ENCODE peak calls at places on chromosomes 4 and X, in nine cellular contexts. One of them, this sample, is unnamed.

GRCh38 chrX:118528089-118528753 is 32.6 kb downstream of the DOCK11 start:
- DNase-seq in posterior cingulate gyrus: no peak
- DNase-seq in T-cell: peak
- DNase-seq in caudate nucleus: no peak
- DNase-seq in NCI-H774: no peak
- DNase-seq in mucosa of descending colon: peak
- DNase-seq in aorta: no peak
- DNase-seq in HT-29: no peak
- DNase-seq in occipital lobe: no peak
- DNase-seq in this sample: no peak

GRCh38 chrX:42119076-42119475 is 195.7 kb upstream of the CASK start:
- DNase-seq in posterior cingulate gyrus: no peak
- DNase-seq in T-cell: no peak
- DNase-seq in caudate nucleus: no peak
- DNase-seq in NCI-H774: no peak
- DNase-seq in mucosa of descending colon: no peak
- DNase-seq in aorta: no peak
- DNase-seq in HT-29: no peak
- DNase-seq in occipital lobe: no peak
- DNase-seq in this sample: peak

GRCh38 chr4:13938299-13938698 is 310.8 kb upstream of the BOD1L1 start:
- DNase-seq in posterior cingulate gyrus: no peak
- DNase-seq in T-cell: no peak
- DNase-seq in caudate nucleus: no peak
- DNase-seq in NCI-H774: no peak
- DNase-seq in mucosa of descending colon: no peak
- DNase-seq in aorta: no peak
- DNase-seq in HT-29: no peak
- DNase-seq in occipital lobe: no peak
- DNase-seq in this sample: peak

GRCh38 chrX:131778269-131779218 is 234.7 kb downstream of the OR13H1 start:
- DNase-seq in posterior cingulate gyrus: peak
- DNase-seq in T-cell: peak
- DNase-seq in caudate nucleus: peak
- DNase-seq in NCI-H774: peak
- DNase-seq in mucosa of descending colon: no peak
- DNase-seq in aorta: peak
- DNase-seq in HT-29: peak
- DNase-seq in occipital lobe: no peak
- DNase-seq in this sample: peak

GRCh38 chr4:153535735-153536494 is 69.8 kb downstream of the TMEM131L start:
- DNase-seq in posterior cingulate gyrus: no peak
- DNase-seq in T-cell: no peak
- DNase-seq in caudate nucleus: peak
- DNase-seq in NCI-H774: no peak
- DNase-seq in mucosa of descending colon: no peak
- DNase-seq in aorta: no peak
- DNase-seq in HT-29: peak
- DNase-seq in occipital lobe: no peak
- DNase-seq in this sample: no peak

GRCh38 chr4:1049591-1049905 is 38.1 kb downstream of the FGFRL1 start:
- DNase-seq in posterior cingulate gyrus: no peak
- DNase-seq in T-cell: no peak
- DNase-seq in caudate nucleus: no peak
- DNase-seq in NCI-H774: no peak
- DNase-seq in mucosa of descending colon: peak
- DNase-seq in aorta: peak
- DNase-seq in HT-29: no peak
- DNase-seq in occipital lobe: no peak
- DNase-seq in this sample: no peak

GRCh38 chr4:73606465-73606974 is 13.7 kb downstream of the RASSF6 start:
- DNase-seq in posterior cingulate gyrus: no peak
- DNase-seq in T-cell: no peak
- DNase-seq in caudate nucleus: no peak
- DNase-seq in NCI-H774: peak
- DNase-seq in mucosa of descending colon: peak
- DNase-seq in aorta: no peak
- DNase-seq in HT-29: peak
- DNase-seq in occipital lobe: no peak
- DNase-seq in this sample: no peak

GRCh38 chr4:169272265-169272886 is 1.6 kb upstream of the SH3RF1 start:
- DNase-seq in posterior cingulate gyrus: no peak
- DNase-seq in T-cell: no peak
- DNase-seq in caudate nucleus: no peak
- DNase-seq in NCI-H774: no peak
- DNase-seq in mucosa of descending colon: no peak
- DNase-seq in aorta: no peak
- DNase-seq in HT-29: no peak
- DNase-seq in occipital lobe: no peak
- DNase-seq in this sample: no peak

GRCh38 chr4:22093126-22093525 is 144.6 kb upstream of the KCNIP4 start:
- DNase-seq in posterior cingulate gyrus: no peak
- DNase-seq in T-cell: no peak
- DNase-seq in caudate nucleus: no peak
- DNase-seq in NCI-H774: no peak
- DNase-seq in mucosa of descending colon: no peak
- DNase-seq in aorta: no peak
- DNase-seq in HT-29: no peak
- DNase-seq in occipital lobe: no peak
- DNase-seq in this sample: no peak

GRCh38 chr4:43325220-43325967 is 432.9 kb downstream of the GRXCR1 start:
- DNase-seq in posterior cingulate gyrus: no peak
- DNase-seq in T-cell: no peak
- DNase-seq in caudate nucleus: no peak
- DNase-seq in NCI-H774: no peak
- DNase-seq in mucosa of descending colon: no peak
- DNase-seq in aorta: no peak
- DNase-seq in HT-29: no peak
- DNase-seq in occipital lobe: no peak
- DNase-seq in this sample: no peak

GRCh38 chrX:97806238-97806637 is 922.5 kb downstream of the RPA4 start:
- DNase-seq in posterior cingulate gyrus: no peak
- DNase-seq in T-cell: no peak
- DNase-seq in caudate nucleus: no peak
- DNase-seq in NCI-H774: no peak
- DNase-seq in mucosa of descending colon: no peak
- DNase-seq in aorta: no peak
- DNase-seq in HT-29: no peak
- DNase-seq in occipital lobe: no peak
- DNase-seq in this sample: no peak

GRCh38 chr4:125168531-125168930 is 146.2 kb upstream of the FAT4 start:
- DNase-seq in posterior cingulate gyrus: no peak
- DNase-seq in T-cell: no peak
- DNase-seq in caudate nucleus: no peak
- DNase-seq in NCI-H774: no peak
- DNase-seq in mucosa of descending colon: no peak
- DNase-seq in aorta: no peak
- DNase-seq in HT-29: no peak
- DNase-seq in occipital lobe: no peak
- DNase-seq in this sample: no peak

GRCh38 chrX:8724176-8724757 is 7.7 kb downstream of the ANOS1 start:
- DNase-seq in posterior cingulate gyrus: no peak
- DNase-seq in T-cell: no peak
- DNase-seq in caudate nucleus: no peak
- DNase-seq in NCI-H774: no peak
- DNase-seq in mucosa of descending colon: no peak
- DNase-seq in aorta: no peak
- DNase-seq in HT-29: no peak
- DNase-seq in occipital lobe: no peak
- DNase-seq in this sample: peak

GRCh38 chr4:149409186-149410056 is 406.2 kb downstream of the IQCM start:
- DNase-seq in posterior cingulate gyrus: peak
- DNase-seq in T-cell: no peak
- DNase-seq in caudate nucleus: no peak
- DNase-seq in NCI-H774: no peak
- DNase-seq in mucosa of descending colon: no peak
- DNase-seq in aorta: peak
- DNase-seq in HT-29: no peak
- DNase-seq in occipital lobe: peak
- DNase-seq in this sample: peak

GRCh38 chr4:8655411-8656184 is 63.0 kb downstream of the CPZ start:
- DNase-seq in posterior cingulate gyrus: no peak
- DNase-seq in T-cell: no peak
- DNase-seq in caudate nucleus: no peak
- DNase-seq in NCI-H774: no peak
- DNase-seq in mucosa of descending colon: no peak
- DNase-seq in aorta: no peak
- DNase-seq in HT-29: no peak
- DNase-seq in occipital lobe: no peak
- DNase-seq in this sample: no peak

GRCh38 chrX:18973527-18974192 is 10.3 kb downstream of the PHKA2 start:
- DNase-seq in posterior cingulate gyrus: peak
- DNase-seq in T-cell: no peak
- DNase-seq in caudate nucleus: no peak
- DNase-seq in NCI-H774: no peak
- DNase-seq in mucosa of descending colon: peak
- DNase-seq in aorta: no peak
- DNase-seq in HT-29: peak
- DNase-seq in occipital lobe: no peak
- DNase-seq in this sample: peak

GRCh38 chr4:57103051-57103450 is 7.1 kb downstream of the IGFBP7 start:
- DNase-seq in posterior cingulate gyrus: no peak
- DNase-seq in T-cell: no peak
- DNase-seq in caudate nucleus: no peak
- DNase-seq in NCI-H774: no peak
- DNase-seq in mucosa of descending colon: no peak
- DNase-seq in aorta: no peak
- DNase-seq in HT-29: no peak
- DNase-seq in occipital lobe: no peak
- DNase-seq in this sample: no peak

GRCh38 chr4:54277691-54278090 is 48.6 kb downstream of the PDGFRA start:
- DNase-seq in posterior cingulate gyrus: no peak
- DNase-seq in T-cell: no peak
- DNase-seq in caudate nucleus: no peak
- DNase-seq in NCI-H774: no peak
- DNase-seq in mucosa of descending colon: no peak
- DNase-seq in aorta: no peak
- DNase-seq in HT-29: no peak
- DNase-seq in occipital lobe: no peak
- DNase-seq in this sample: no peak

GRCh38 chr4:159608434-159608833 is 505.6 kb downstream of the RAPGEF2 start:
- DNase-seq in posterior cingulate gyrus: no peak
- DNase-seq in T-cell: no peak
- DNase-seq in caudate nucleus: no peak
- DNase-seq in NCI-H774: no peak
- DNase-seq in mucosa of descending colon: no peak
- DNase-seq in aorta: no peak
- DNase-seq in HT-29: peak
- DNase-seq in occipital lobe: no peak
- DNase-seq in this sample: no peak

GRCh38 chrX:1386338-1387127 is 5.4 kb downstream of the SLC25A6 start:
- DNase-seq in posterior cingulate gyrus: no peak
- DNase-seq in T-cell: no peak
- DNase-seq in caudate nucleus: no peak
- DNase-seq in NCI-H774: no peak
- DNase-seq in mucosa of descending colon: peak
- DNase-seq in aorta: peak
- DNase-seq in HT-29: no peak
- DNase-seq in occipital lobe: no peak
- DNase-seq in this sample: no peak

GRCh38 chrX:107825698-107826285 is at the start of gene MID2:
- DNase-seq in posterior cingulate gyrus: peak
- DNase-seq in T-cell: peak
- DNase-seq in caudate nucleus: no peak
- DNase-seq in NCI-H774: no peak
- DNase-seq in mucosa of descending colon: peak
- DNase-seq in aorta: peak
- DNase-seq in HT-29: peak
- DNase-seq in occipital lobe: peak
- DNase-seq in this sample: no peak